ENCODE peak calls at places on chromosomes 5 and 9, in six cellular contexts. U, M, N, C, X and P are unnamed samples.

GRCh38 chr5:115366223-115366622 is 69.8 kb upstream of the CCDC112 start:
- DNase-seq in U (peak), M (peak), N (peak), C (no peak), X (peak), P (no peak)

GRCh38 chr5:135162661-135163265 is 128.7 kb upstream of the PITX1 start:
- DNase-seq in U (no peak), M (no peak), N (no peak), C (no peak), X (no peak), P (no peak)

GRCh38 chr5:14185336-14186131 is 42.4 kb downstream of the TRIO start:
- DNase-seq in U (peak), M (no peak), N (peak), C (no peak), X (peak), P (no peak)

GRCh38 chr9:4090491-4090890 is 209.4 kb downstream of the GLIS3 start:
- DNase-seq in U (no peak), M (no peak), N (no peak), C (no peak), X (no peak), P (no peak)

GRCh38 chr9:121568541-121569265 is 69.1 kb upstream of the GGTA1 start:
- DNase-seq in U (no peak), M (no peak), N (peak), C (no peak), X (peak), P (no peak)

GRCh38 chr5:80216753-80217596 is 38.9 kb downstream of the SERINC5 start:
- DNase-seq in U (no peak), M (no peak), N (peak), C (no peak), X (no peak), P (peak)

GRCh38 chr9:130036099-130036498 is 6.9 kb downstream of the FNBP1 start:
- DNase-seq in U (no peak), M (no peak), N (peak), C (no peak), X (peak), P (no peak)

GRCh38 chr9:99371376-99371775 is 149.3 kb downstream of the SEC61B start:
- DNase-seq in U (no peak), M (no peak), N (no peak), C (no peak), X (no peak), P (no peak)

GRCh38 chr9:121736147-121736721 is 84.8 kb downstream of the DAB2IP start:
- DNase-seq in U (no peak), M (no peak), N (peak), C (no peak), X (peak), P (no peak)

GRCh38 chr5:905139-905642 is 12.5 kb downstream of the TRIP13 start:
- DNase-seq in U (no peak), M (no peak), N (no peak), C (no peak), X (no peak), P (no peak)

GRCh38 chr9:98471185-98471584 is 215.7 kb upstream of the TBC1D2 start:
- DNase-seq in U (no peak), M (no peak), N (no peak), C (no peak), X (no peak), P (no peak)

GRCh38 chr9:91589101-91589553 is 165.5 kb upstream of the NFIL3 start:
- DNase-seq in U (peak), M (no peak), N (peak), C (peak), X (peak), P (no peak)

GRCh38 chr9:134165357-134166315 is 1.3 kb upstream of the RNU6ATAC start:
- DNase-seq in U (no peak), M (no peak), N (peak), C (no peak), X (no peak), P (peak)

GRCh38 chr5:72208324-72208723 is 101.0 kb downstream of the MAP1B start:
- DNase-seq in U (no peak), M (no peak), N (no peak), C (no peak), X (no peak), P (no peak)

GRCh38 chr5:386432-387341 is 56.3 kb upstream of the EXOC3 start:
- DNase-seq in U (no peak), M (no peak), N (peak), C (no peak), X (no peak), P (no peak)

GRCh38 chr9:91817493-91818225 is 132.4 kb downstream of the ROR2 start:
- DNase-seq in U (peak), M (peak), N (peak), C (no peak), X (peak), P (no peak)

DNA sequence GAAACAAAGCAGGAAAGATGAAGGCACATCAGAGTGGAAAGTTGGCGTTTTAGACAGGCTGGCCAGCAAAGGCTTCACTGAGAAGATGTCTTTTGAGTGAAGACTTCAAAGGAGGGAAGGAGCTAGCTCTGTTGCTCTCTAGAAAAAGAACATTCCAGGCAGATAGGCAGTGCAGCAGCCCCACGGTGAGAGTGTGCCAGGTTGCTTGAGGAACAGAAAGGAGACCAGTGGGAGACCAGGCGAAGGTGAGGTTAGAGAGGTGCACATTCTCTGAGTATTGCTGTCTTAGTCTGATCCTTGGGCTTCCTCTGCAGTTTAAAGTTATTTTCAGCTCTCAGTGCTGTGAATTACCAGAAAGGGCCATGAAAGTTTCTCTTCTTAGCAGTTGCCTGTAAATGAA is 83.8 kb downstream of the SLC44A1 start:
- DNase-seq in U (no peak), M (no peak), N (no peak), C (no peak), X (no peak), P (no peak)
- TF ChIP-seq CTCF in U (no peak), M (no peak), N (no peak), C (no peak), X (no peak), P (no peak)

GRCh38 chr5:38212307-38212706 is 46.1 kb upstream of the EGFLAM start:
- DNase-seq in U (no peak), M (no peak), N (no peak), C (no peak), X (no peak), P (no peak)

GRCh38 chr5:38207343-38207742 is 51.0 kb upstream of the EGFLAM start:
- DNase-seq in U (no peak), M (no peak), N (no peak), C (no peak), X (no peak), P (no peak)

GRCh38 chr5:38211354-38211710 is 47.0 kb upstream of the EGFLAM start:
- DNase-seq in U (no peak), M (no peak), N (no peak), C (no peak), X (no peak), P (no peak)

GRCh38 chr5:38210701-38211353 is 47.5 kb upstream of the EGFLAM start:
- DNase-seq in U (no peak), M (no peak), N (no peak), C (no peak), X (no peak), P (no peak)

GRCh38 chr5:38208782-38209378 is 49.5 kb upstream of the EGFLAM start:
- DNase-seq in U (peak), M (no peak), N (peak), C (peak), X (peak), P (peak)
- TF ChIP-seq CTCF in U (peak), M (peak), N (peak), C (peak), X (peak), P (no peak)

GRCh38 chr5:150070277-150070638 is 16.1 kb downstream of the CSF1R start:
- DNase-seq in U (no peak), M (no peak), N (no peak), C (no peak), X (no peak), P (no peak)

GRCh38 chr5:150068472-150068871 is 17.9 kb downstream of the CSF1R start:
- DNase-seq in U (no peak), M (no peak), N (no peak), C (no peak), X (no peak), P (no peak)

GRCh38 chr5:150069619-150070276 is 16.6 kb downstream of the CSF1R start:
- DNase-seq in U (no peak), M (no peak), N (no peak), C (no peak), X (no peak), P (no peak)

GRCh38 chr5:150068071-150068470 is 18.3 kb downstream of the CSF1R start:
- DNase-seq in U (no peak), M (no peak), N (no peak), C (no peak), X (no peak), P (no peak)

GRCh38 chr5:150068961-150069618 is 17.3 kb downstream of the CSF1R start:
- DNase-seq in U (no peak), M (no peak), N (no peak), C (no peak), X (no peak), P (no peak)
- TF ChIP-seq CTCF in U (no peak), M (no peak), N (no peak), C (no peak), X (no peak), P (no peak)

GRCh38 chr9:136002215-136002614 is 41.0 kb upstream of the UBAC1 start:
- DNase-seq in U (no peak), M (no peak), N (no peak), C (no peak), X (no peak), P (no peak)

GRCh38 chr9:136001231-136001630 is 40.1 kb upstream of the UBAC1 start:
- DNase-seq in U (no peak), M (no peak), N (no peak), C (no peak), X (no peak), P (no peak)

GRCh38 chr9:136003356-136004218 is 42.4 kb upstream of the UBAC1 start:
- DNase-seq in U (no peak), M (no peak), N (no peak), C (no peak), X (no peak), P (no peak)

GRCh38 chr9:136004219-136004618 is 43.0 kb upstream of the UBAC1 start:
- DNase-seq in U (no peak), M (no peak), N (no peak), C (no peak), X (no peak), P (no peak)

GRCh38 chr9:136002886-136003285 is 41.7 kb upstream of the UBAC1 start:
- DNase-seq in U (no peak), M (no peak), N (no peak), C (no peak), X (no peak), P (no peak)
- TF ChIP-seq CTCF in U (no peak), M (no peak), N (no peak), C (no peak), X (no peak), P (no peak)